ENCODE peak calls at places on chromosome 1, in seven cellular contexts. X is GM12865, L is activated B cell treated with CpG ODN at 0.5 μM for 24 hours, Q is MM.1S, J is fibroblast of pulmonary artery, E is AG04450, F is omental fat pad. A is an unnamed sample.

GRCh38 chr1:181159451-181160151 is 71.1 kb downstream of the IER5 start:
- DNase-seq in E (no peak), Q (peak; percentile 83), X (peak; percentile 45), L (no peak), F (no peak), J (peak; percentile 83), A (no peak)

GRCh38 chr1:178650950-178651461 is 74.0 kb upstream of the RALGPS2 start:
- DNase-seq in Q (no peak), F (no peak), J (no peak), X (no peak), E (no peak), L (no peak), A (no peak)

GRCh38 chr1:158104891-158105290 is 75.8 kb upstream of the CD1D start:
- DNase-seq in E (no peak), Q (no peak), J (no peak), L (no peak), F (no peak), X (no peak), A (no peak)

GRCh38 chr1:156727914-156728598 is at the start of gene METTL25B:
- DNase-seq in E (no peak), Q (peak; percentile 93), L (peak; percentile 77), X (peak; percentile 90), F (no peak), J (peak; percentile 80), A (no peak)

GRCh38 chr1:5857508-5858090 is 134.6 kb downstream of the NPHP4 start:
- DNase-seq in J (no peak), Q (no peak), E (no peak), F (no peak), X (no peak), L (no peak), A (no peak)

GRCh38 chr1:55639051-55639450 is 423.9 kb upstream of the USP24 start:
- DNase-seq in F (no peak), L (no peak), J (no peak), E (no peak), X (no peak), Q (no peak), A (no peak)

GRCh38 chr1:116694524-116694923 is 27.0 kb upstream of the IGSF3 start:
- DNase-seq in J (no peak), E (no peak), L (no peak), Q (no peak), X (no peak), F (no peak), A (no peak)

GRCh38 chr1:159944623-159945455 is 574 bp downstream of the IGSF9 start:
- DNase-seq in F (no peak), L (no peak), E (no peak), J (peak; percentile 14), Q (no peak), X (no peak), A (no peak)

GRCh38 chr1:198544265-198544664 is 3.8 kb upstream of the ATP6V1G3 start:
- DNase-seq in X (no peak), F (no peak), E (no peak), L (no peak), J (no peak), Q (no peak), A (no peak)

GRCh38 chr1:41382531-41383090 is 21.4 kb downstream of the FOXO6 start:
- DNase-seq in F (no peak), X (no peak), E (no peak), L (no peak), J (peak; percentile 16), Q (no peak), A (no peak)

GRCh38 chr1:239906394-239906793 is 185.3 kb upstream of the FMN2 start:
- DNase-seq in Q (no peak), E (no peak), L (no peak), X (no peak), J (no peak), F (no peak), A (no peak)

GRCh38 chr1:218945050-218945449 is 228.6 kb upstream of the LYPLAL1 start:
- DNase-seq in J (peak; percentile 87), Q (no peak), L (no peak), F (no peak), E (no peak), X (no peak), A (no peak)

GRCh38 chr1:109112056-109112651 is 1.8 kb upstream of the ELAPOR1 start:
- DNase-seq in L (no peak), F (no peak), Q (peak; percentile 17), E (no peak), X (peak; percentile 39), J (peak; percentile 47), A (no peak)

GRCh38 chr1:145988773-145989172 is 7.6 kb downstream of the TXNIP start:
- DNase-seq in X (no peak), E (no peak), L (no peak), Q (no peak), J (no peak), F (no peak), A (no peak)

GRCh38 chr1:62954758-62955157 is 170.8 kb downstream of the ATG4C start:
- DNase-seq in J (no peak), X (no peak), L (no peak), F (no peak), Q (no peak), E (no peak), A (no peak)

GRCh38 chr1:45892068-45892785 is 88.8 kb downstream of the MAST2 start:
- DNase-seq in J (peak; percentile 94), F (no peak), L (no peak), Q (no peak), X (no peak), E (peak; percentile 78), A (no peak)

GRCh38 chr1:34950428-34950827 is 21.0 kb upstream of the DLGAP3 start:
- DNase-seq in E (no peak), F (no peak), X (no peak), J (no peak), L (no peak), Q (no peak), A (no peak)

DNA sequence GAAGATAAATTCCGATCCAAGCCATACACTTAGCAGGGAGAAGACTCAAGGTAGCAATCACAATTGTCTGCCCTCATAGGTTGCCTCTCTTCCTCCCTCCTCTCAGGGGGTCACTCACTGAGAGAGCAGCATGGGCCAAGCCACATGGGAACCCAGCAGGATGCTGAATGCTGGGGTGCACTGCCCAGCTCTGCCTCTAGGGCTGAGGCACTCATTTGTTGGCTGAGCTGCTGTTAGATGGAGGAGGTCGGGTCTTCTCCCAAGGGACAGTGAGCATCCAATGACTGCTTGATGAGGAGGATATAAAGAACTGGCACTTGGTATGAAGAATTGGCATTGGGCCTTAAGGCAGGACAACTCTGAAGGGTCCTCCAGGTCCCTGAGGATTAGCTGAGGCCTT is 418.8 kb downstream of the SIPA1L2 start:
- DNase-seq in Q (no peak), F (no peak), X (peak; percentile 5), L (no peak), E (no peak), J (no peak), A (no peak)
- TF ChIP-seq CTCF in Q (peak; percentile 24), F (no peak), X (peak; percentile 49), L (no peak), E (peak; percentile 46), J (peak; percentile 30), A (no peak)

GRCh38 chr1:30087465-30087864 is 635.9 kb downstream of the MATN1 start:
- DNase-seq in X (no peak), L (no peak), E (no peak), J (no peak), F (no peak), Q (no peak), A (no peak)
- TF ChIP-seq CTCF in X (no peak), L (no peak), E (peak; percentile 50), J (peak; percentile 34), F (no peak), Q (no peak), A (no peak)

DNA sequence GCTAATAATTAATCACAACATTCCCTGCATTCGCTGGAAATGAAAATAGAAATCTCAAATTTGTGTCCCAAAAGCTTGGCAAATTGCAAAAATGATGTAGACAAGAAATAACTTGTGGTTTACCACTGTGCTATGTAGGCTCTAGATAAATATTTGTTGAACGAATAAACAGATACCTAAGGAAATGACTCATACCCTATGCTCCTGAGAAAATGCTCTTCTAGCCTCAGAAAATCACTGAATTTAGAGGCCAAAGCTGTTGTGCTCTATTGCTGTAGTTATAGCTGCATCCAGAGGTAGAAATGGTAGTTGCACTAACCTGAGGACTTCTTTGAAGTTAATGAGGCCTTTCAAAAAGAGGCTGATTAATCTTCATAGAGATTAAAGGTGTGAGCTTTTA is 142.0 kb upstream of the ZNHIT6 start:
- DNase-seq in X (peak; percentile 9), J (peak; percentile 92), E (peak; percentile 82), F (no peak), Q (peak; percentile 74), L (no peak), A (no peak)
- TF ChIP-seq CTCF in X (no peak), J (peak; percentile 54), E (peak; percentile 56), F (no peak), Q (peak; percentile 28), L (no peak), A (no peak)

GRCh38 chr1:228379165-228379460 is 27.5 kb downstream of the TRIM11 start:
- DNase-seq in E (no peak), Q (no peak), X (no peak), F (no peak), J (no peak), L (no peak), A (no peak)

GRCh38 chr1:228379666-228380065 is 27.0 kb downstream of the TRIM11 start:
- DNase-seq in E (no peak), J (no peak), L (no peak), X (no peak), Q (no peak), F (no peak), A (no peak)

GRCh38 chr1:228377664-228378452 is 28.8 kb downstream of the TRIM11 start:
- DNase-seq in J (no peak), Q (no peak), X (no peak), L (no peak), F (no peak), E (no peak), A (no peak)

GRCh38 chr1:228376651-228377631 is 29.7 kb downstream of the TRIM11 start:
- DNase-seq in E (no peak), F (no peak), X (no peak), J (no peak), L (no peak), Q (no peak), A (no peak)

GRCh38 chr1:228378453-228379164 is 28.0 kb downstream of the TRIM11 start:
- DNase-seq in F (no peak), X (no peak), E (peak; percentile 57), Q (no peak), L (no peak), J (peak; percentile 87), A (no peak)
- TF ChIP-seq CTCF in F (peak; percentile 29), X (peak; percentile 18), E (peak; percentile 59), Q (no peak), L (no peak), J (peak; percentile 46), A (peak; percentile 49)